ENCODE peak calls at places on chromosomes 5 and 9, in six cellular contexts. C is sigmoid colon, H is heart left ventricle, O is stomach, J is SK-N-SH, M is RWPE1. Y is an unnamed sample.

GRCh38 chr5:169408735-169409134 is 107.8 kb upstream of the SLIT3 start:
- DNase-seq in C (no peak), H (no peak), O (no peak), J (no peak), M (no peak), Y (no peak)

GRCh38 chr5:116834796-116835515 is 260.3 kb upstream of the SEMA6A start:
- DNase-seq in C (no peak), H (no peak), O (no peak), J (no peak), M (no peak), Y (no peak)

GRCh38 chr5:1268056-1268455 is 26.8 kb downstream of the TERT start:
- DNase-seq in C (no peak), H (no peak), O (no peak), J (no peak), M (no peak), Y (no peak)

GRCh38 chr5:36883894-36884462 is 7.4 kb downstream of the NIPBL start:
- DNase-seq in C (no peak), H (no peak), O (no peak), J (no peak), M (no peak), Y (no peak)

GRCh38 chr5:125196479-125197183 is 450.2 kb upstream of the ZNF608 start:
- DNase-seq in C (no peak), H (peak; percentile 57), O (no peak), J (no peak), M (no peak), Y (peak; percentile 54)

GRCh38 chr5:173328896-173329369 is 719 bp upstream of the STC2 start:
- DNase-seq in C (no peak), H (no peak), O (no peak), J (no peak), M (peak; percentile 77), Y (peak; percentile 19)

GRCh38 chr5:119355636-119356383 is at the start of gene TNFAIP8:
- DNase-seq in C (peak; percentile 77), H (peak; percentile 62), O (peak; percentile 62), J (peak; percentile 63), M (peak; percentile 80), Y (no peak)

GRCh38 chr5:178121450-178122276 is 8.3 kb downstream of the N4BP3 start:
- DNase-seq in C (peak; percentile 82), H (no peak), O (no peak), J (peak; percentile 57), M (no peak), Y (no peak)

GRCh38 chr5:150783422-150783928 is 4.9 kb downstream of the SMIM3 start:
- DNase-seq in C (peak; percentile 89), H (peak; percentile 64), O (peak; percentile 54), J (no peak), M (peak; percentile 88), Y (no peak)

GRCh38 chr9:18826248-18826647 is 206.8 kb downstream of the SAXO1 start:
- DNase-seq in C (no peak), H (no peak), O (no peak), J (no peak), M (no peak), Y (peak; percentile 12)

GRCh38 chr5:126483156-126483555 is 59.9 kb downstream of the GRAMD2B start:
- DNase-seq in C (no peak), H (no peak), O (no peak), J (no peak), M (no peak), Y (no peak)

GRCh38 chr5:150058480-150059126 is 27.8 kb downstream of the CSF1R start:
- DNase-seq in C (peak; percentile 68), H (peak; percentile 33), O (no peak), J (peak; percentile 57), M (peak; percentile 69), Y (no peak)

GRCh38 chr5:174354571-174354970 is 309.1 kb downstream of the NSG2 start:
- DNase-seq in C (no peak), H (no peak), O (no peak), J (no peak), M (no peak), Y (no peak)

GRCh38 chr9:2241461-2241874 is 226.3 kb downstream of the SMARCA2 start:
- DNase-seq in C (no peak), H (peak; percentile 59), O (no peak), J (peak; percentile 33), M (no peak), Y (peak; percentile 25)

GRCh38 chr5:7787770-7788169 is 63.2 kb downstream of the CFAP90 start:
- DNase-seq in C (no peak), H (no peak), O (no peak), J (no peak), M (no peak), Y (no peak)

GRCh38 chr5:146291421-146292074 is 47.1 kb upstream of the POU4F3 start:
- DNase-seq in C (no peak), H (no peak), O (no peak), J (peak; percentile 56), M (peak; percentile 82), Y (peak; percentile 26)

GRCh38 chr5:134374234-134374633 is 2.9 kb downstream of the UBE2B start:
- DNase-seq in C (no peak), H (no peak), O (no peak), J (no peak), M (no peak), Y (no peak)

GRCh38 chr9:136244116-136244775 is 1.4 kb downstream of the QSOX2 start:
- DNase-seq in C (no peak), H (no peak), O (no peak), J (no peak), M (no peak), Y (no peak)

GRCh38 chr9:6078382-6079105 is 63.1 kb upstream of the RANBP6 start:
- DNase-seq in C (no peak), H (no peak), O (no peak), J (no peak), M (no peak), Y (no peak)

GRCh38 chr5:35012796-35013195 is 35.0 kb downstream of the AGXT2 start:
- DNase-seq in C (no peak), H (peak; percentile 85), O (no peak), J (no peak), M (no peak), Y (no peak)

GRCh38 chr5:103224894-103225246 is 33.7 kb upstream of the MACIR start:
- DNase-seq in C (no peak), H (no peak), O (no peak), J (no peak), M (no peak), Y (no peak)

GRCh38 chr5:33306758-33307157 is 134.0 kb upstream of the TARS1 start:
- DNase-seq in C (no peak), H (no peak), O (no peak), J (no peak), M (no peak), Y (no peak)

GRCh38 chr5:33309780-33310345 is 130.9 kb upstream of the TARS1 start:
- DNase-seq in C (no peak), H (no peak), O (no peak), J (no peak), M (no peak), Y (no peak)

GRCh38 chr5:33310471-33310870 is 130.3 kb upstream of the TARS1 start:
- DNase-seq in C (no peak), H (no peak), O (no peak), J (no peak), M (peak; percentile 66), Y (no peak)

GRCh38 chr5:33311893-33312292 is 128.9 kb upstream of the TARS1 start:
- DNase-seq in C (no peak), H (no peak), O (no peak), J (no peak), M (peak; percentile 67), Y (no peak)

DNA sequence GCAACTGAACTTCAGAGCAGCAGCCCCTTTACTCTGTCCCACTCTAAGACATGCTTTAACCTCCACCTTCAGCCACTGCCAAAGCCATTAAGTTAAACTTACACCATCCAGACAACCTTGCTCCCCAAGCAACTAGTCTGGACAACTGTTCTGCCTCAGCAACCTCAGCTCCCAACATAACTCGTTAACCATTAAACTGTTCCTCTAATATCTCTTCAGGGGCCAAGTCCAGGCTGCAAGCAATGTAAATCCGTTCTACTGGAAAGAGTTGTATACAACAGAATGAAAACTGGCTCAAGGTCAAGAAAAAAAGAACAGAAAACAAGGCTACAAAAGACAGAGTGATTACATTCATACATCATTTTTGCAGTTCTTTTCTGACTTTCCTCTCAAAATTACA is 131.7 kb upstream of the TARS1 start:
- DNase-seq in C (no peak), H (no peak), O (no peak), J (no peak), M (no peak), Y (no peak)
- H3K27ac ChIP-seq in C (peak overlapping the region; percentile 69), H (no peak overlapping the region), O (no peak overlapping the region), J (peak overlapping the region; percentile 100), M (no peak overlapping the region), Y (no peak overlapping the region)

GRCh38 chr5:78594946-78595921 is 53.3 kb downstream of the LHFPL2 start:
- DNase-seq in C (peak; percentile 72), H (peak; percentile 51), O (no peak), J (no peak), M (peak; percentile 96), Y (no peak)
- TF ChIP-seq CTCF in C (no peak), H (no peak), O (no peak), J (no peak), M (no peak), Y (no peak)

GRCh38 chr9:93828331-93829097 is 126.6 kb downstream of the BARX1 start:
- DNase-seq in C (no peak), H (no peak), O (no peak), J (no peak), M (no peak), Y (peak; percentile 6)
- H3K27ac ChIP-seq in C (no peak overlapping the region), H (no peak overlapping the region), O (peak overlapping the region; percentile 66), J (no peak overlapping the region), M (no peak overlapping the region), Y (no peak overlapping the region)

GRCh38 chr9:89883401-89884341 is 278.9 kb downstream of the GADD45G start:
- DNase-seq in C (peak; percentile 36), H (no peak), O (peak; percentile 11), J (no peak), M (no peak), Y (no peak)

GRCh38 chr9:89882876-89883275 is 278.1 kb downstream of the GADD45G start:
- DNase-seq in C (peak; percentile 17), H (no peak), O (no peak), J (no peak), M (no peak), Y (no peak)

GRCh38 chr9:89886281-89886700 is 281.5 kb downstream of the GADD45G start:
- DNase-seq in C (no peak), H (peak; percentile 36), O (peak; percentile 7), J (no peak), M (no peak), Y (no peak)

GRCh38 chr9:89885156-89885555 is 280.3 kb downstream of the GADD45G start:
- DNase-seq in C (peak; percentile 30), H (no peak), O (peak; percentile 7), J (no peak), M (no peak), Y (no peak)

DNA sequence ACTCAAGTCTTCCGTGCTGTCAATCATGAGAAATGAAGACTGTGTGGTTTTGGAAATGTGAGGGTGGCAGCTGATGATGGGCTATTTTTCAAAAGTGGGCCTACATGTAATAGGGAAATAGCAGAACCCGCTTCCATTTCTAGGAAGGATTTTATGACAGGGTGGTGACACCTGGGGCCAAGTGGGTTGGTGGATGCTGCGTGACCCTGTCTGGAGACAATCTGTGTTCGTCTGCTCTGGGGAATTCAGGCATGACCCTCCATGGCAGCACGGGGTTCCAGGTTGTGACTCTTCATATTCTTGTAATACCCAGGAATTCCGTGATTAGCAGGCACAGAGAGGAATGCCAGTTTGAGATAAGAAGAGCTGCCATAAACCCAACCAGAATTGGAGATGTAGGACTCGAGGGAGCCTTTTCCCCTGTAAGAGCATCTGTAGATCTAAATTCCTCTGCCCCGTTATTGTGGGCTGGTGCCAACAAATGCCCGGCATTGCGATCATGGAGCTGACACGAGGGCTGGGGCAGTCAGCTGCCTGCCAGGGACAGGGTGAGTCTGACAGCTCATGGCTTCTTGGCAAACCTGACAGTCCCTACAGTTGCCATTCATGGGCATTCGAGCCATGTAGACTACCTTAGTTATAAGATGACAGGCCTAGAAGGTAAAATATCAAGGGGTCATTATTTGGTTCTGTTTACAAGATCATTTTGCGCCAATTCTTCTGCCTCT is 279.7 kb downstream of the GADD45G start:
- DNase-seq in C (peak; percentile 60), H (peak; percentile 89), O (peak; percentile 13), J (no peak), M (no peak), Y (no peak)
- TF ChIP-seq CTCF in C (no peak), H (no peak), O (no peak), J (no peak), M (no peak), Y (no peak)

Y was measured in WERI-Rb-1.